ENCODE peak calls at places on chromosome 22, in five cellular contexts. One of them, this sample, is unnamed.

GRCh38 chr22:20551805-20552449 is 44.5 kb downstream of the MED15 start:
- DNase-seq in fibroblast of the conjunctiva: no peak
- DNase-seq in NCI-H69: no peak
- DNase-seq in progenitor cell of endocrine pancreas: no peak
- DNase-seq in iris pigment epithelial cell: no peak
- DNase-seq in this sample: peak

GRCh38 chr22:38304526-38304925 is 12.7 kb downstream of the CSNK1E start:
- DNase-seq in progenitor cell of endocrine pancreas: no peak
- DNase-seq in iris pigment epithelial cell: no peak
- DNase-seq in fibroblast of the conjunctiva: no peak
- DNase-seq in NCI-H69: peak
- DNase-seq in this sample: no peak

GRCh38 chr22:27667121-27667843 is 134.3 kb downstream of the MN1 start:
- DNase-seq in fibroblast of the conjunctiva: no peak
- DNase-seq in NCI-H69: no peak
- DNase-seq in progenitor cell of endocrine pancreas: no peak
- DNase-seq in iris pigment epithelial cell: no peak
- DNase-seq in this sample: peak

GRCh38 chr22:25062378-25063095 is 110.0 kb downstream of the KIAA1671 start:
- DNase-seq in progenitor cell of endocrine pancreas: no peak
- DNase-seq in iris pigment epithelial cell: no peak
- DNase-seq in NCI-H69: no peak
- DNase-seq in fibroblast of the conjunctiva: no peak
- DNase-seq in this sample: no peak

GRCh38 chr22:49234459-49234858 is 593.2 kb downstream of the BRD1 start:
- DNase-seq in NCI-H69: no peak
- DNase-seq in fibroblast of the conjunctiva: no peak
- DNase-seq in progenitor cell of endocrine pancreas: no peak
- DNase-seq in iris pigment epithelial cell: no peak
- DNase-seq in this sample: no peak

GRCh38 chr22:48639896-48640732 is 1187.6 kb downstream of the BRD1 start:
- DNase-seq in fibroblast of the conjunctiva: no peak
- DNase-seq in NCI-H69: peak
- DNase-seq in iris pigment epithelial cell: no peak
- DNase-seq in progenitor cell of endocrine pancreas: no peak
- DNase-seq in this sample: no peak

GRCh38 chr22:22884888-22885840 is 2.5 kb upstream of the IGLL5 start:
- DNase-seq in fibroblast of the conjunctiva: no peak
- DNase-seq in NCI-H69: no peak
- DNase-seq in progenitor cell of endocrine pancreas: no peak
- DNase-seq in iris pigment epithelial cell: no peak
- DNase-seq in this sample: no peak

GRCh38 chr22:23182289-23183106 is 2.2 kb downstream of the BCR start:
- DNase-seq in fibroblast of the conjunctiva: no peak
- DNase-seq in NCI-H69: peak
- DNase-seq in iris pigment epithelial cell: peak
- DNase-seq in progenitor cell of endocrine pancreas: no peak
- DNase-seq in this sample: no peak

GRCh38 chr22:37999236-37999635 is 14.9 kb upstream of the SOX10 start:
- DNase-seq in iris pigment epithelial cell: no peak
- DNase-seq in NCI-H69: peak
- DNase-seq in fibroblast of the conjunctiva: no peak
- DNase-seq in progenitor cell of endocrine pancreas: no peak
- DNase-seq in this sample: no peak

GRCh38 chr22:30822216-30823014 is 127.7 kb downstream of the OSBP2 start:
- DNase-seq in progenitor cell of endocrine pancreas: no peak
- DNase-seq in iris pigment epithelial cell: no peak
- DNase-seq in NCI-H69: peak
- DNase-seq in fibroblast of the conjunctiva: no peak
- DNase-seq in this sample: no peak

GRCh38 chr22:21593406-21594232 is 26.1 kb downstream of the UBE2L3 start:
- DNase-seq in fibroblast of the conjunctiva: no peak
- DNase-seq in progenitor cell of endocrine pancreas: no peak
- DNase-seq in NCI-H69: no peak
- DNase-seq in iris pigment epithelial cell: no peak
- DNase-seq in this sample: no peak

GRCh38 chr22:25447689-25448434 is 116.6 kb upstream of the GRK3 start:
- DNase-seq in fibroblast of the conjunctiva: peak
- DNase-seq in NCI-H69: peak
- DNase-seq in progenitor cell of endocrine pancreas: peak
- DNase-seq in iris pigment epithelial cell: peak
- DNase-seq in this sample: peak

GRCh38 chr22:29695129-29695926 is 24.5 kb upstream of the CABP7 start:
- DNase-seq in iris pigment epithelial cell: no peak
- DNase-seq in fibroblast of the conjunctiva: no peak
- DNase-seq in progenitor cell of endocrine pancreas: no peak
- DNase-seq in NCI-H69: peak
- DNase-seq in this sample: no peak

GRCh38 chr22:29842740-29843139 is 4.7 kb upstream of the ASCC2 start:
- DNase-seq in progenitor cell of endocrine pancreas: no peak
- DNase-seq in NCI-H69: peak
- DNase-seq in iris pigment epithelial cell: peak
- DNase-seq in fibroblast of the conjunctiva: peak
- DNase-seq in this sample: peak

GRCh38 chr22:48705159-48705916 is 1122.3 kb downstream of the BRD1 start:
- DNase-seq in progenitor cell of endocrine pancreas: no peak
- DNase-seq in NCI-H69: no peak
- DNase-seq in fibroblast of the conjunctiva: no peak
- DNase-seq in iris pigment epithelial cell: no peak
- DNase-seq in this sample: no peak

GRCh38 chr22:49207008-49207775 is 620.5 kb downstream of the BRD1 start:
- DNase-seq in progenitor cell of endocrine pancreas: no peak
- DNase-seq in iris pigment epithelial cell: no peak
- DNase-seq in NCI-H69: no peak
- DNase-seq in fibroblast of the conjunctiva: no peak
- DNase-seq in this sample: no peak

GRCh38 chr22:35455529-35455928 is 55.6 kb downstream of the MCM5 start:
- DNase-seq in NCI-H69: no peak
- DNase-seq in iris pigment epithelial cell: no peak
- DNase-seq in fibroblast of the conjunctiva: no peak
- DNase-seq in progenitor cell of endocrine pancreas: no peak
- DNase-seq in this sample: no peak

GRCh38 chr22:38176170-38176741 is 5.4 kb downstream of the PLA2G6 start:
- DNase-seq in progenitor cell of endocrine pancreas: no peak
- DNase-seq in NCI-H69: no peak
- DNase-seq in fibroblast of the conjunctiva: no peak
- DNase-seq in iris pigment epithelial cell: peak
- DNase-seq in this sample: peak

GRCh38 chr22:33565580-33565995 is 354.7 kb downstream of the LARGE1 start:
- DNase-seq in NCI-H69: no peak
- DNase-seq in fibroblast of the conjunctiva: no peak
- DNase-seq in iris pigment epithelial cell: no peak
- DNase-seq in progenitor cell of endocrine pancreas: no peak
- DNase-seq in this sample: no peak

GRCh38 chr22:23064381-23065068 is 5.8 kb upstream of the GNAZ start:
- DNase-seq in iris pigment epithelial cell: no peak
- DNase-seq in NCI-H69: no peak
- DNase-seq in progenitor cell of endocrine pancreas: peak
- DNase-seq in fibroblast of the conjunctiva: no peak
- DNase-seq in this sample: no peak

GRCh38 chr22:23289851-23290724 is 109.8 kb downstream of the BCR start:
- DNase-seq in NCI-H69: peak
- DNase-seq in iris pigment epithelial cell: peak
- DNase-seq in progenitor cell of endocrine pancreas: peak
- DNase-seq in fibroblast of the conjunctiva: peak
- DNase-seq in this sample: peak

GRCh38 chr22:30015846-30016245 is 64.4 kb upstream of the HORMAD2 start:
- DNase-seq in fibroblast of the conjunctiva: no peak
- DNase-seq in progenitor cell of endocrine pancreas: no peak
- DNase-seq in NCI-H69: no peak
- DNase-seq in iris pigment epithelial cell: peak
- DNase-seq in this sample: peak

GRCh38 chr22:46890819-46891218 is 128.4 kb downstream of the TBC1D22A start:
- DNase-seq in iris pigment epithelial cell: no peak
- DNase-seq in fibroblast of the conjunctiva: no peak
- DNase-seq in progenitor cell of endocrine pancreas: no peak
- DNase-seq in NCI-H69: no peak
- DNase-seq in this sample: no peak

GRCh38 chr22:44408227-44409192 is 89.5 kb downstream of the RTL6 start:
- DNase-seq in fibroblast of the conjunctiva: no peak
- DNase-seq in progenitor cell of endocrine pancreas: no peak
- DNase-seq in NCI-H69: no peak
- DNase-seq in iris pigment epithelial cell: no peak
- DNase-seq in this sample: no peak

GRCh38 chr22:50531546-50532352 is 1.9 kb upstream of the TYMP start:
- DNase-seq in iris pigment epithelial cell: peak
- DNase-seq in NCI-H69: peak
- DNase-seq in progenitor cell of endocrine pancreas: no peak
- DNase-seq in fibroblast of the conjunctiva: no peak
- DNase-seq in this sample: peak

GRCh38 chr22:46233231-46233630 is 16.9 kb downstream of the CDPF1 start:
- DNase-seq in progenitor cell of endocrine pancreas: no peak
- DNase-seq in iris pigment epithelial cell: no peak
- DNase-seq in NCI-H69: peak
- DNase-seq in fibroblast of the conjunctiva: no peak
- DNase-seq in this sample: peak

GRCh38 chr22:20641198-20641892 is 132.6 kb upstream of the SERPIND1 start:
- DNase-seq in iris pigment epithelial cell: no peak
- DNase-seq in progenitor cell of endocrine pancreas: no peak
- DNase-seq in fibroblast of the conjunctiva: no peak
- DNase-seq in NCI-H69: no peak
- DNase-seq in this sample: no peak

GRCh38 chr22:19167106-19167869 is 11.2 kb downstream of the SLC25A1 start:
- DNase-seq in NCI-H69: no peak
- DNase-seq in progenitor cell of endocrine pancreas: no peak
- DNase-seq in fibroblast of the conjunctiva: no peak
- DNase-seq in iris pigment epithelial cell: no peak
- DNase-seq in this sample: no peak

GRCh38 chr22:37098976-37099577 is 10.4 kb downstream of the TMPRSS6 start:
- DNase-seq in progenitor cell of endocrine pancreas: no peak
- DNase-seq in NCI-H69: no peak
- DNase-seq in iris pigment epithelial cell: no peak
- DNase-seq in fibroblast of the conjunctiva: no peak
- DNase-seq in this sample: no peak

GRCh38 chr22:22901578-22902218 is 14.1 kb downstream of the IGLL5 start:
- DNase-seq in progenitor cell of endocrine pancreas: no peak
- DNase-seq in iris pigment epithelial cell: no peak
- DNase-seq in fibroblast of the conjunctiva: no peak
- DNase-seq in NCI-H69: no peak
- DNase-seq in this sample: no peak